ENCODE peak calls at places on chromosomes 11 and 22, in eight cellular contexts. V is NCI-H1105 treated with DMSO at 0.1 percent for 48 hours, I is suprapubic skin, M is ovary, U is tibial nerve, W is HTR-8/SVneo, X is right lobe of liver, H is EL. P is an unnamed sample.

GRCh38 chr11:95984035-95984434 is 60.1 kb upstream of the MTMR2 start:
- DNase-seq in I (no peak), M (no peak), V (no peak), X (no peak), U (no peak), H (no peak), W (no peak), P (no peak)

GRCh38 chr11:77172666-77172982 is 44.6 kb downstream of the MYO7A start:
- DNase-seq in M (no peak), I (no peak), V (no peak), H (no peak), U (no peak), W (no peak), X (peak; percentile 55), P (no peak)

GRCh38 chr22:39481595-39481994 is 20.5 kb upstream of the MIEF1 start:
- DNase-seq in W (no peak), V (no peak), I (no peak), X (no peak), M (no peak), H (no peak), U (no peak), P (no peak)

GRCh38 chr11:122375687-122376399 is 259.8 kb upstream of the BLID start:
- DNase-seq in M (no peak), W (no peak), X (no peak), H (peak; percentile 58), I (no peak), V (no peak), U (no peak), P (no peak)

GRCh38 chr11:121933694-121934093 is 182.3 kb downstream of the BLID start:
- DNase-seq in H (peak; percentile 18), M (no peak), W (no peak), V (no peak), I (no peak), X (no peak), U (no peak), P (no peak)

GRCh38 chr11:115287266-115287665 is 216.9 kb downstream of the CADM1 start:
- DNase-seq in U (no peak), H (no peak), V (no peak), I (no peak), X (no peak), W (no peak), M (no peak), P (no peak)

GRCh38 chr11:104164028-104164520 is at the start of gene PDGFD:
- DNase-seq in M (peak; percentile 82), U (peak; percentile 21), I (peak; percentile 80), W (peak; percentile 67), V (peak; percentile 50), X (peak; percentile 58), H (peak; percentile 42), P (no peak)

GRCh38 chr11:2387266-2387982 is 10.3 kb downstream of the CD81 start:
- DNase-seq in H (no peak), I (no peak), U (no peak), W (no peak), M (no peak), X (no peak), V (no peak), P (no peak)

GRCh38 chr11:113105584-113105983 is 144.4 kb downstream of the NCAM1 start:
- DNase-seq in H (no peak), V (no peak), X (no peak), W (no peak), U (no peak), M (no peak), I (no peak), P (no peak)

GRCh38 chr11:122874991-122875390 is 7.6 kb upstream of the JHY start:
- DNase-seq in W (no peak), M (no peak), I (no peak), V (no peak), X (no peak), H (no peak), U (no peak), P (no peak)

GRCh38 chr11:108886608-108887007 is 221.7 kb downstream of the DDX10 start:
- DNase-seq in I (no peak), W (peak; percentile 24), V (no peak), U (no peak), M (no peak), H (peak; percentile 53), X (no peak), P (peak; percentile 64)

GRCh38 chr11:76677010-76677771 is 6.6 kb upstream of the LRRC32 start:
- DNase-seq in I (no peak), H (no peak), M (no peak), X (no peak), V (no peak), W (no peak), U (no peak), P (no peak)

GRCh38 chr11:29564501-29564900 is 452.3 kb downstream of the KCNA4 start:
- DNase-seq in M (no peak), X (no peak), V (no peak), I (no peak), W (no peak), U (no peak), H (no peak), P (no peak)

GRCh38 chr11:116773203-116774112 is 671 bp upstream of the BUD13 start:
- DNase-seq in X (no peak), H (peak; percentile 60), M (no peak), I (no peak), W (no peak), U (no peak), V (no peak), P (no peak)

GRCh38 chr11:125297346-125297910 is 132.9 kb downstream of the PKNOX2 start:
- DNase-seq in I (no peak), X (no peak), U (no peak), V (no peak), M (no peak), W (no peak), H (no peak), P (no peak)

GRCh38 chr11:75023446-75024067 is 34.8 kb downstream of the NEU3 start:
- DNase-seq in X (no peak), I (no peak), W (no peak), M (no peak), V (no peak), U (no peak), H (no peak), P (no peak)

GRCh38 chr11:22192642-22193347 is at the start of gene ANO5:
- DNase-seq in W (peak; percentile 15), U (peak; percentile 14), I (peak; percentile 77), X (peak; percentile 88), M (peak; percentile 42), V (peak; percentile 72), H (no peak), P (no peak)

GRCh38 chr11:120168960-120169681 is 31.2 kb upstream of the TRIM29 start:
- DNase-seq in X (peak; percentile 71), M (peak; percentile 71), U (no peak), H (peak; percentile 71), V (peak; percentile 74), I (peak; percentile 81), W (peak; percentile 61), P (no peak)

GRCh38 chr11:2399488-2400068 is 972 bp upstream of the TSSC4 start:
- DNase-seq in W (no peak), I (no peak), X (no peak), M (no peak), V (no peak), H (no peak), U (no peak), P (no peak)

GRCh38 chr11:102869354-102869753 is 5.4 kb downstream of the MMP12 start:
- DNase-seq in H (no peak), W (no peak), I (no peak), X (no peak), M (no peak), V (no peak), U (no peak), P (no peak)